ENCODE peak calls at places on chromosomes 11 and 22, in five cellular contexts. V is GM13976, D is SHP77, W is A172, A is iPS DF 19.7. B is an unnamed sample.

GRCh38 chr22:18058770-18059169 is 19.0 kb upstream of the PEX26 start:
- DNase-seq in V (no peak), D (no peak), W (no peak), A (no peak), B (no peak)

GRCh38 chr11:63866211-63866610 is 27.3 kb downstream of the MARK2 start:
- DNase-seq in V (peak), D (no peak), W (no peak), A (no peak), B (no peak)

GRCh38 chr11:127106938-127107337 is 106.4 kb upstream of the KIRREL3 start:
- DNase-seq in V (no peak), D (no peak), W (no peak), A (no peak), B (no peak)

GRCh38 chr11:125451400-125452124 is 44.5 kb downstream of the FEZ1 start:
- DNase-seq in V (peak), D (no peak), W (peak), A (no peak), B (peak)

GRCh38 chr11:9082575-9082974 is 8.8 kb downstream of the SCUBE2 start:
- DNase-seq in V (no peak), D (no peak), W (no peak), A (no peak), B (no peak)

GRCh38 chr11:96242191-96242845 is 100.7 kb downstream of the MAML2 start:
- DNase-seq in V (no peak), D (no peak), W (no peak), A (no peak), B (no peak)

GRCh38 chr11:90168571-90168970 is 34.1 kb downstream of the NAALAD2 start:
- DNase-seq in V (no peak), D (no peak), W (no peak), A (no peak), B (no peak)

GRCh38 chr11:13384837-13385417 is 78.1 kb downstream of the BTBD10 start:
- DNase-seq in V (peak), D (no peak), W (peak), A (no peak), B (peak)

GRCh38 chr22:17481424-17481823 is 81.9 kb upstream of the SLC25A18 start:
- DNase-seq in V (no peak), D (no peak), W (no peak), A (no peak), B (no peak)

GRCh38 chr22:20552913-20553401 is 45.5 kb downstream of the MED15 start:
- DNase-seq in V (no peak), D (no peak), W (no peak), A (no peak), B (peak)

GRCh38 chr11:77127969-77128691 is at the start of gene MYO7A:
- DNase-seq in V (no peak), D (peak), W (no peak), A (no peak), B (no peak)

GRCh38 chr22:31625661-31626426 is 36.2 kb downstream of the PISD start:
- DNase-seq in V (no peak), D (no peak), W (no peak), A (no peak), B (no peak)

GRCh38 chr11:57745206-57745605 is 3.9 kb downstream of the SELENOH start:
- DNase-seq in V (no peak), D (no peak), W (no peak), A (no peak), B (no peak)

GRCh38 chr11:88357323-88358039 is 19.9 kb upstream of the CTSC start:
- DNase-seq in V (peak), D (no peak), W (peak), A (no peak), B (peak)

GRCh38 chr11:111456086-111456858 is 55.9 kb downstream of the BTG4 start:
- DNase-seq in V (peak), D (no peak), W (no peak), A (no peak), B (no peak)

GRCh38 chr22:27870234-27871191 is 48.5 kb downstream of the PITPNB start:
- DNase-seq in V (no peak), D (no peak), W (no peak), A (no peak), B (no peak)

GRCh38 chr11:66861774-66862558 is 5.1 kb downstream of the LRFN4 start:
- DNase-seq in V (no peak), D (no peak), W (no peak), A (no peak), B (no peak)

GRCh38 chr11:17751558-17751957 is 17.0 kb downstream of the KCNC1 start:
- DNase-seq in V (no peak), D (no peak), W (no peak), A (no peak), B (no peak)

GRCh38 chr22:27669798-27670599 is 131.6 kb downstream of the MN1 start:
- DNase-seq in V (no peak), D (no peak), W (peak), A (no peak), B (no peak)

GRCh38 chr22:44571566-44572413 is 73.8 kb upstream of the RTL6 start:
- DNase-seq in V (peak), D (no peak), W (no peak), A (no peak), B (no peak)

GRCh38 chr11:79950172-79950571 is 509.3 kb upstream of the TENM4 start:
- DNase-seq in V (no peak), D (no peak), W (no peak), A (no peak), B (no peak)